ENCODE peak calls at places on chromosome 15, in five cellular contexts. W is adrenal gland, R is A549, I is transverse colon, J is stomach. M is an unnamed sample.

GRCh38 chr15:35555244-35555643 is 9.3 kb upstream of the DPH6 start:
- DNase-seq in W (no peak), R (no peak), I (no peak), J (no peak), M (no peak)

GRCh38 chr15:22968356-22968755 is 11.8 kb downstream of the CYFIP1 start:
- DNase-seq in I (no peak), J (no peak), R (peak), W (no peak), M (no peak)

GRCh38 chr15:35522061-35522460 is 23.9 kb downstream of the DPH6 start:
- DNase-seq in J (no peak), W (peak), I (no peak), R (no peak), M (no peak)

GRCh38 chr15:38130739-38131498 is 121.7 kb upstream of the SPRED1 start:
- DNase-seq in J (peak), R (no peak), W (peak), I (peak), M (peak)

GRCh38 chr15:78418239-78418638 is 19.8 kb upstream of the IREB2 start:
- DNase-seq in R (no peak), W (no peak), J (no peak), I (no peak), M (no peak)

GRCh38 chr15:73956276-73957086 is 30.2 kb downstream of the LOXL1 start:
- DNase-seq in R (no peak), W (no peak), I (no peak), J (peak), M (peak)

GRCh38 chr15:26971303-26972018 is 480 bp downstream of the GABRG3 start:
- DNase-seq in R (no peak), I (no peak), J (no peak), W (no peak), M (no peak)

GRCh38 chr15:90412356-90413194 is 24.5 kb downstream of the IQGAP1 start:
- DNase-seq in R (no peak), I (peak), J (peak), W (peak), M (no peak)

GRCh38 chr15:25717861-25718504 is 145.1 kb downstream of the ATP10A start:
- DNase-seq in R (no peak), J (no peak), I (no peak), W (no peak), M (no peak)

GRCh38 chr15:68558318-68559305 is 20.2 kb upstream of the CORO2B start:
- DNase-seq in W (no peak), J (no peak), R (no peak), I (peak), M (no peak)

GRCh38 chr15:69532066-69532465 is 79.4 kb downstream of the RPLP1 start:
- DNase-seq in J (no peak), W (no peak), R (no peak), I (no peak), M (no peak)

GRCh38 chr15:45375836-45376235 is 2.5 kb downstream of the GATM start:
- DNase-seq in R (no peak), J (no peak), I (no peak), W (no peak), M (no peak)

GRCh38 chr15:52120488-52120887 is 7.9 kb upstream of the BCL2L10 start:
- DNase-seq in W (no peak), J (no peak), I (no peak), R (no peak), M (no peak)

GRCh38 chr15:52128568-52128967 is 16.0 kb upstream of the BCL2L10 start:
- DNase-seq in R (no peak), W (no peak), I (no peak), J (no peak), M (no peak)

GRCh38 chr15:52121006-52121405 is 8.4 kb upstream of the BCL2L10 start:
- DNase-seq in W (no peak), J (no peak), R (no peak), I (no peak), M (no peak)

GRCh38 chr15:52121896-52122295 is 9.3 kb upstream of the BCL2L10 start:
- DNase-seq in W (no peak), J (no peak), I (no peak), R (no peak), M (no peak)

DNA sequence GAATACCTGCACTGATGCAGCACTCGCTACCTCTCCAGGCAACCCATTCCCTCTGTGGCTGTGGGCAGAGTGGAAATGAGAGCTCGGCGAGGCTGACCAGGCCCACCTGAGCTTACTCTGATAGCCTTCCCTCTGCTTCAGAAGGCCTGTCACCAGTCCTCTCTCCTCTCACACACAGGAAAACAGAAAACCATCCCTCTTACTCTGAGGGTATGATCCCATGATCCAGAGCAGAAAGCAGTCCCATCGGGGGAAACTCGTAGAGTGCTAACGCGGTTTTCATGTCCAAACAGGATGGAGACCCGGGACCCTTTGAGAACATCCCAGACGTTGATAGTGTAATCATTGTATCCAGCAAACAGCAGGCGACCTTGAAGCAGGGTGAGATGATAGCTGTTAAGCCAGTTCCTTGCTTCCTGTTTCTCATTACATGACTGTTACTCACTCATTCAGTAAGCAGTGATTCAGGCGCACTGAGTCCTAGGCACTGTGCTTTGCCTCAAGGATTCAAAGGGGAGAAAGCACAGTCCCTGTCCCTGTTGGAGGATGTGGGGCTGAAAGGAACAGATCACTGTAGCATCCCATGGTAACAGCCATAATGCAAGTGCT is 11.8 kb upstream of the BCL2L10 start:
- DNase-seq in W (peak), J (no peak), R (no peak), I (no peak), M (no peak)
- TF ChIP-seq POLR2A in W (no peak), J (no peak), R (no peak), I (no peak), M (no peak)

DNA sequence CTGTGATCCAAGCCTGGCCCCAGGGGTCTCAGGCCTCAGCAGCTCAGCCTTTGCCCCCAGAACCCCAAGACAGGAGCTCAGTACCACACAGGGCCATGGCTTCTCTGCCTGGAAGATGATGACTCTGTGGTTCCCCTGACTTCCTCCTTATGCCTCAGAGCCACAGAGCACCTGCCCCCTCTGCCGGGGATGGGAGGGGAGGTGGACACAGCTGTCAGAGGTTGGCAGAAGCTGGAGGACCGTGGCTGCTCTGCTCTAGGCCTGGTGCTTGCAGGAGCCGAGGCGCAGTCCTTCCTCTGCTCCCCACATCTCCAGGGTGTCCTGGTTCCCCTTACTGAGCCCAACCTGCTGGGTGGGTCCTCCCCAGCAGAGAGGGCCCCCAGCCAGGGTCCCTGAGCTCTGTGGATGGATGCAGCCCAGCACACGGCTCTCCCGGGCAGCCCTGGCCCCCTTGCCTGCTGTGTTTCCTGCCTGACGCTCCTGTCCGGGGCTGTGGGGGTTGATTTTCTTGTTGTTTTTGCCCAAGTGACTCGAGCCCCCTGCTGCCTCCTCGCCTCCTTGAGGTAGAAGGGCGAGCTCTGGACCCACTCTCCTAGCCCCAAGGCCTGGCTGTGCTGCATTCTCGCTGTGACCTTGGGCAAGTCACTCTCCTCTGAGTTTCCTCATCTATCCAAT is 36.6 kb downstream of the PSTPIP1 start:
- DNase-seq in J (peak), R (no peak), W (no peak), I (peak), M (no peak)
- TF ChIP-seq CTCF in J (no peak), R (no peak), W (no peak), I (no peak), M (no peak)

DNA sequence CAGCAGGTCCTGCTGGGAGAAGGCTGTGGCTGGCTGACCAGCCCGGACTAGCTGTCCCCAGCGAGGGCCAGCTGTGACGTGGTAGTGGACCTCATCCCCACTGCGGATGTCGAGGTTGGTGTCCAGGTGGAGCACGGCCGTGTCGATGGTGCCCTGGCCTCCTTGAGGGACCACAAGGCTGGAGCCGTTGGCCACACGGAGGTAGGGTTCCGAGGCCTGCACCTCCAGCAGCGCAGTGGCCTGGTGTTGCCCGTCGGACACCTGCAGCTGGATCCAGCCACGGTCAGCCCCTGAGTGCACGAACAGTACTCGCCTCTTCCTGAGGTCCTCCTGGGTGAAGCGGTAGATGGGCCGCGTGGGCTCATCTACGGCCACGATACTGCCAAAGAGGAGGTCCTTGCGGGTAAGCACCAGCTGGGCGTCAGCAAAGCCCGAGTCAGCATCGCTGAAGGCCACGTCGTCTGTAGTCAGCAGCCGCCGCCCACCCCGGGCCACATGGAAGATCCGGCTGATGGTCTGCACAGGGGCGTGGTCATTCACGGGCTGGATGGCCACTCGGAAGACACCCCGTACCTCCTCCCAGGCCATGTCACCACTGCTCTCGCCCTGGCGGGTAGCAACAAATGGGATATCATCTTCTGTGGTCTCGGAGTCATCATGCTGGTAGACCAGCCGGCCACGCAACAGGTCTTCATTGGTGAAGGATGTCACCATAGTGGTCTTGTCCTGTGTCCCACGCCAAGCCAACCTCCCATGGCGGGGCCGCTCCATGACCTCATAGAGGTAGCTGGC is 25.0 kb downstream of the CSPG4 start:
- DNase-seq in R (no peak), W (no peak), J (no peak), I (no peak), M (no peak)
- TF ChIP-seq POLR2A in R (no peak), W (no peak), J (no peak), I (no peak), M (no peak)

GRCh38 chr15:48877630-48878595 is at the start of gene EID1:
- DNase-seq in R (peak), W (peak), J (peak), I (peak), M (peak)
- TF ChIP-seq CTCF in R (no peak), W (no peak), J (peak), I (no peak), M (no peak)

DNA sequence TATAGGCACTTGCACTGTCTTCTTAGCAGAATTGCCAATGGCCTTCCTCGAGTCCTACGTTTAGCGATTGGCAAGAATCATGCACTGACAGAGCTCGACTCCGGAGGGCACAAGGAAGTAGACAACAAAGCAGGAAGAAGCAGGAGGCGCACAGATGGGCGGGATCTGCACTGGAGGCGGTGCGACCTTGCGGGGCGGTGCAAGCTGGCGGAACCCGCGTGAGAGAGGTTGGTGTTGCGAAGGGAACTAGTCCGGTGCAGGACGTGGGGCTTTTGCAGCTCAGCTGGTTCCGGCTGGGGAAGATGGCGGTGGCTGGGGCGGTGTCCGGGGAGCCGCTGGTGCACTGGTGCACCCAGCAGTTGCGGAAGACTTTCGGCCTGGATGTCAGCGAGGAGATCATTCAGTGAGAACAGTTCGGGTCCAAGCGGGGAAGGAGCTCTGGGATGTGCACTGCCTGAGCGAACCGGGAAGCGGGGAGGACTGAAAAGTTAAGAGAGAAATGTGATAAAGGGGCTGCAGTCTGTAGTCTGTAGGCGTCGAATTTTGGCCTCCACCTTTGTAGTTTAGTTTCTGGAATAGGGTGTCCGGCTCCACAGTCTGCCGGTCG is at the start of gene TRIP4:
- DNase-seq in J (peak), I (peak), R (peak), W (peak), M (peak)
- TF ChIP-seq POLR2A in J (no peak), I (peak), R (peak), W (peak), M (peak)

M was measured in ovary.